ENCODE peak calls at places on chromosomes 1 and 21, in nine cellular contexts. D is transverse colon, C is ovary, N is esophagus squamous epithelium, H is endothelial cell of umbilical vein, M is prostate gland, X is heart left ventricle, A is esophagus muscularis mucosa, P is spleen. S is an unnamed sample.

GRCh38 chr1:22832414-22832786 is 121.8 kb downstream of the EPHB2 start:
- DNase-seq in C (no peak), X (no peak), H (no peak), A (no peak), N (no peak), M (no peak), D (no peak), P (peak; percentile 18), S (no peak)

GRCh38 chr1:28933918-28934317 is 19.5 kb downstream of the EPB41 start:
- DNase-seq in P (no peak), A (no peak), H (no peak), D (no peak), C (no peak), M (no peak), N (no peak), X (no peak), S (no peak)

GRCh38 chr1:38677756-38678155 is 181.8 kb downstream of the RRAGC start:
- DNase-seq in D (no peak), A (no peak), C (no peak), P (no peak), X (no peak), N (no peak), M (no peak), H (no peak), S (peak; percentile 54)

GRCh38 chr1:67642694-67643093 is 42.3 kb upstream of the GADD45A start:
- DNase-seq in P (no peak), H (peak; percentile 47), M (no peak), A (peak; percentile 77), D (no peak), C (no peak), X (peak; percentile 38), N (no peak), S (no peak)

GRCh38 chr21:21003701-21004100 is 5.5 kb downstream of the NCAM2 start:
- DNase-seq in N (no peak), D (no peak), M (no peak), A (no peak), X (no peak), C (no peak), H (peak; percentile 6), P (no peak), S (no peak)

GRCh38 chr1:96804649-96805048 is 83.1 kb downstream of the PTBP2 start:
- DNase-seq in M (no peak), A (no peak), C (no peak), P (no peak), N (no peak), X (no peak), D (no peak), H (no peak), S (no peak)

GRCh38 chr1:228070173-228070572 is 12.3 kb upstream of the ARF1 start:
- DNase-seq in D (no peak), X (no peak), N (no peak), M (no peak), A (no peak), P (no peak), C (no peak), H (no peak), S (no peak)

GRCh38 chr1:242579528-242580235 is 55.2 kb upstream of the PLD5 start:
- DNase-seq in H (no peak), P (no peak), D (no peak), C (no peak), N (no peak), A (no peak), M (no peak), X (no peak), S (no peak)

GRCh38 chr21:25350056-25350455 is 257.2 kb downstream of the MRPL39 start:
- DNase-seq in A (no peak), M (no peak), H (peak; percentile 45), P (no peak), C (no peak), N (no peak), D (no peak), X (no peak), S (no peak)

GRCh38 chr1:41598325-41598724 is 113.8 kb upstream of the EDN2 start:
- DNase-seq in D (no peak), N (no peak), X (no peak), P (no peak), M (no peak), A (no peak), C (no peak), H (no peak), S (no peak)

GRCh38 chr1:228465134-228465533 is 22.0 kb upstream of the RNF187 start:
- DNase-seq in P (no peak), M (no peak), X (no peak), H (no peak), A (no peak), C (no peak), D (no peak), N (no peak), S (no peak)

GRCh38 chr1:9778905-9779304 is 44.9 kb downstream of the CLSTN1 start:
- DNase-seq in H (no peak), X (no peak), M (no peak), P (no peak), A (no peak), C (no peak), N (no peak), D (no peak), S (no peak)

GRCh38 chr1:24119859-24120756 is 8.2 kb upstream of the MYOM3 start:
- DNase-seq in P (peak; percentile 48), A (no peak), C (no peak), N (no peak), D (peak; percentile 65), H (no peak), X (peak; percentile 74), M (peak; percentile 66), S (no peak)

GRCh38 chr1:92536593-92537332 is 50.0 kb upstream of the GFI1 start:
- DNase-seq in A (no peak), D (no peak), N (no peak), P (no peak), M (no peak), H (peak; percentile 64), X (no peak), C (no peak), S (no peak)

GRCh38 chr1:204735042-204735441 is 49.5 kb upstream of the LRRN2 start:
- DNase-seq in X (no peak), M (no peak), C (no peak), A (no peak), P (no peak), H (no peak), D (no peak), N (no peak), S (no peak)

GRCh38 chr1:156081174-156082110 is 823 bp downstream of the MEX3A start:
- DNase-seq in M (no peak), C (no peak), A (no peak), H (peak; percentile 37), X (no peak), D (no peak), N (no peak), P (no peak), S (no peak)

GRCh38 chr1:156079762-156080597 is 2.3 kb downstream of the MEX3A start:
- DNase-seq in D (no peak), C (no peak), M (no peak), A (no peak), N (no peak), P (no peak), X (no peak), H (no peak), S (no peak)

GRCh38 chr1:156078728-156079127 is 3.5 kb downstream of the MEX3A start:
- DNase-seq in X (no peak), P (no peak), D (no peak), C (no peak), M (no peak), A (no peak), H (no peak), N (no peak), S (no peak)

GRCh38 chr1:156082111-156083091 is at the start of gene MEX3A:
- DNase-seq in X (peak; percentile 81), A (no peak), P (peak; percentile 87), H (peak; percentile 87), M (peak; percentile 67), D (peak; percentile 80), C (peak; percentile 85), N (no peak), S (peak; percentile 69)

GRCh38 chr1:156080598-156081173 is 1.6 kb downstream of the MEX3A start:
- DNase-seq in M (no peak), A (no peak), N (no peak), H (no peak), C (peak; percentile 40), D (no peak), P (no peak), X (no peak), S (no peak)
- H3K4me3 ChIP-seq in M (peak overlapping the region; percentile 13), A (no peak overlapping the region), N (no peak overlapping the region), H (peak overlapping the region; percentile 97), C (peak overlapping the region; percentile 81), D (no peak overlapping the region), P (no peak overlapping the region), X (no peak overlapping the region), S (no peak overlapping the region)

GRCh38 chr1:58816072-58816746 is 32.4 kb upstream of the JUN start:
- DNase-seq in D (peak; percentile 96), A (peak; percentile 95), C (peak; percentile 89), M (peak; percentile 88), P (peak; percentile 99), H (peak; percentile 91), X (peak; percentile 94), N (peak; percentile 58), S (peak; percentile 85)
- TF ChIP-seq POLR2A in D (peak; percentile 62), A (peak; percentile 26), C (peak; percentile 16), M (peak; percentile 37), P (no peak), H (peak; percentile 63), X (peak; percentile 55), N (peak; percentile 52), S (no peak)

DNA sequence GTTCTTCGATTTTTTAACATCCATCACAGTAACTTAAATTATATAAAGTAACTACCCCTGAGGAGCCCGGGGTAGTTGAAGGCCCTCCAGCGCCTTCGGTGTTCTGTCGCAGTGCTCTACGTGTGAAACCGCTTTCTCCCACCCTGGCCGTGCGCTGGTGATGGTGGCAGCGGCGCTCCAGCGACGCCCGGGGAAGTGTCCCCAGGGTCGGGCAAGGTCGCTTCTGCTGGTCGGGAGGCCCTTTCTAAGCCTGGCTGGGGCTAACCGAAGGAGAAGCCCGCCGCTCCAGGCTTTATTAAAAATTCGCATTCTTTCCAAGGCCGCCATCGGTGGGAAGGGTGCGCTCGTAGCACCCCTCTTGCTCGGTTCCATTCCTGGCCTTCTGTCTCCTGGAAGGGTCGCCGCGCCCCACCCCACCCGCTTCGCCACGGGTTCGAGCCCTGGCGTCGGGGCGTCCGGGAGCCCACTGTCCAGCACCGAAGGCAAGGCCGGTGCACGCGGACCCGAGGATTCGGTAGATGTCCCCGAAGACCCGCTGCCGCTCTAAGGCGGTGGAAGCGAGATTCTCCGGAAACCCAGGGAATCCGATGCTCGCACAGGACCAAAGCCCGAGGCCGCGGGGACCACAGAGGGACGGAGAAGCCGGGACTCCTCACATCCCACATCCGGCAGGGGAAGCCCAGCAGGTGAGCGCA is 807 bp upstream of the RIPPLY3 start:
- DNase-seq in C (no peak), X (no peak), P (no peak), H (no peak), D (no peak), N (no peak), M (no peak), A (no peak), S (no peak)
- H3K4me3 ChIP-seq in C (no peak overlapping the region), X (no peak overlapping the region), P (peak overlapping the region; percentile 43), H (peak overlapping the region; percentile 14), D (no peak overlapping the region), N (peak overlapping the region; percentile 58), M (peak overlapping the region; percentile 38), A (peak overlapping the region; percentile 48), S (peak overlapping the region; percentile 49)

DNA sequence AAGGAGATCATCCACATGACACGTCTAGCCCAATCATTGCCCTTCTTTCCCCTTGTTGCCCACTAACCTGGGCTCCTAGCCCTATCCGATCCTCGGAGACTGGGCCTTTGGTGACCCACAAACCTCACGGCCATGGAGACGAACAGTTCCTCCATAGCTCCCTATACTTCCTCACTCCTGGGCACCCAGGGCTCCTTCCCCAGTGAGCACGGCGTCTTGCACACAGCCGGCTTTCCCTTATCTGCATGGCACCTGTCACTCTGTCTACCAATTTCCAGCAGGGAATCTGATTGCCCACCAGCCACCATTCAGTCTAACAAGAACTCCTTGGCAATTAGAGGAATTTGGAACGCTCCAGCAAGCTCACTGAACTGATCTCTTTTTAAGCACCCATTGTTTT is 3.1 kb downstream of the GNG4 start:
- DNase-seq in M (no peak), P (peak; percentile 48), D (no peak), C (no peak), A (no peak), N (no peak), H (no peak), X (no peak), S (no peak)
- TF ChIP-seq POLR2A in M (no peak), P (no peak), D (no peak), C (no peak), A (no peak), N (no peak), H (no peak), X (no peak), S (no peak)

S was measured in lower leg skin.